ENCODE peak calls at places on chromosome 14, in six cellular contexts. One of them, this sample, is unnamed.

GRCh38 chr14:98786456-98786855 is 485.5 kb downstream of the BCL11B start:
- DNase-seq in K562: no peak
- DNase-seq in GM12878: no peak
- DNase-seq in SK-N-SH: no peak
- DNase-seq in H1: no peak
- DNase-seq in GM12891: no peak
- DNase-seq in this sample: no peak

GRCh38 chr14:97848351-97848980 is 1051.3 kb downstream of the VRK1 start:
- DNase-seq in K562: no peak
- DNase-seq in SK-N-SH: no peak
- DNase-seq in GM12891: no peak
- DNase-seq in GM12878: no peak
- DNase-seq in H1: peak; percentile 51
- DNase-seq in this sample: no peak

GRCh38 chr14:34211732-34212131 is 250.3 kb downstream of the SPTSSA start:
- DNase-seq in H1: no peak
- DNase-seq in K562: no peak
- DNase-seq in SK-N-SH: no peak
- DNase-seq in GM12891: no peak
- DNase-seq in GM12878: peak; percentile 45
- DNase-seq in this sample: no peak

GRCh38 chr14:36207500-36207899 is 31.0 kb upstream of the PTCSC3 start:
- DNase-seq in K562: no peak
- DNase-seq in H1: no peak
- DNase-seq in SK-N-SH: peak; percentile 14
- DNase-seq in GM12878: no peak
- DNase-seq in GM12891: no peak
- DNase-seq in this sample: no peak

GRCh38 chr14:33782923-33783322 is 168.0 kb downstream of the EGLN3 start:
- DNase-seq in H1: no peak
- DNase-seq in SK-N-SH: no peak
- DNase-seq in GM12878: no peak
- DNase-seq in K562: no peak
- DNase-seq in GM12891: no peak
- DNase-seq in this sample: no peak

GRCh38 chr14:76227450-76228050 is 75.8 kb downstream of the GPATCH2L start:
- DNase-seq in K562: no peak
- DNase-seq in GM12891: no peak
- DNase-seq in GM12878: no peak
- DNase-seq in H1: no peak
- DNase-seq in SK-N-SH: no peak
- DNase-seq in this sample: no peak

GRCh38 chr14:67982711-67983608 is 163.4 kb downstream of the RAD51B start:
- DNase-seq in GM12891: no peak
- DNase-seq in K562: no peak
- DNase-seq in H1: no peak
- DNase-seq in GM12878: no peak
- DNase-seq in SK-N-SH: no peak
- DNase-seq in this sample: no peak

GRCh38 chr14:53953828-53954550 is 2.6 kb downstream of the BMP4 start:
- DNase-seq in GM12891: no peak
- DNase-seq in GM12878: no peak
- DNase-seq in SK-N-SH: peak; percentile 46
- DNase-seq in H1: peak; percentile 64
- DNase-seq in K562: no peak
- DNase-seq in this sample: no peak

GRCh38 chr14:68469208-68469713 is 323.6 kb downstream of the ZFP36L1 start:
- DNase-seq in GM12878: no peak
- DNase-seq in H1: no peak
- DNase-seq in K562: no peak
- DNase-seq in GM12891: no peak
- DNase-seq in SK-N-SH: no peak
- DNase-seq in this sample: no peak

GRCh38 chr14:101889366-101889765 is 75.0 kb upstream of the DYNC1H1 start:
- DNase-seq in GM12878: no peak
- DNase-seq in K562: no peak
- DNase-seq in H1: no peak
- DNase-seq in GM12891: no peak
- DNase-seq in SK-N-SH: no peak
- DNase-seq in this sample: no peak

GRCh38 chr14:84025258-84026012 is 1504.5 kb upstream of the FLRT2 start:
- DNase-seq in K562: no peak
- DNase-seq in GM12878: no peak
- DNase-seq in GM12891: no peak
- DNase-seq in SK-N-SH: no peak
- DNase-seq in H1: no peak
- DNase-seq in this sample: no peak

GRCh38 chr14:59352951-59353350 is 112.2 kb downstream of the GPR135 start:
- DNase-seq in H1: no peak
- DNase-seq in SK-N-SH: no peak
- DNase-seq in K562: no peak
- DNase-seq in GM12878: no peak
- DNase-seq in GM12891: no peak
- DNase-seq in this sample: no peak

GRCh38 chr14:28502517-28502916 is 264.1 kb upstream of the FOXG1 start:
- DNase-seq in H1: no peak
- DNase-seq in SK-N-SH: no peak
- DNase-seq in GM12891: no peak
- DNase-seq in K562: no peak
- DNase-seq in GM12878: no peak
- DNase-seq in this sample: no peak

GRCh38 chr14:58131386-58131785 is 20.6 kb downstream of the ARMH4 start:
- DNase-seq in SK-N-SH: no peak
- DNase-seq in H1: no peak
- DNase-seq in GM12891: no peak
- DNase-seq in K562: peak; percentile 24
- DNase-seq in GM12878: no peak
- DNase-seq in this sample: no peak

GRCh38 chr14:81562818-81563217 is 29.2 kb upstream of the SEL1L start:
- DNase-seq in GM12891: no peak
- DNase-seq in GM12878: no peak
- DNase-seq in K562: no peak
- DNase-seq in SK-N-SH: no peak
- DNase-seq in H1: no peak
- DNase-seq in this sample: no peak

GRCh38 chr14:61627612-61628011 is 67.7 kb upstream of the HIF1A start:
- DNase-seq in SK-N-SH: no peak
- DNase-seq in GM12878: no peak
- DNase-seq in H1: no peak
- DNase-seq in K562: no peak
- DNase-seq in GM12891: no peak
- DNase-seq in this sample: no peak

GRCh38 chr14:61621444-61621843 is 73.9 kb upstream of the HIF1A start:
- DNase-seq in H1: no peak
- DNase-seq in SK-N-SH: no peak
- DNase-seq in GM12878: no peak
- DNase-seq in K562: no peak
- DNase-seq in GM12891: no peak
- DNase-seq in this sample: no peak

GRCh38 chr14:61628192-61628591 is 67.1 kb upstream of the HIF1A start:
- DNase-seq in SK-N-SH: no peak
- DNase-seq in GM12891: no peak
- DNase-seq in K562: no peak
- DNase-seq in H1: no peak
- DNase-seq in GM12878: no peak
- DNase-seq in this sample: no peak

GRCh38 chr14:61623927-61624326 is 71.4 kb upstream of the HIF1A start:
- DNase-seq in SK-N-SH: no peak
- DNase-seq in H1: no peak
- DNase-seq in GM12878: no peak
- DNase-seq in K562: no peak
- DNase-seq in GM12891: no peak
- DNase-seq in this sample: no peak

DNA sequence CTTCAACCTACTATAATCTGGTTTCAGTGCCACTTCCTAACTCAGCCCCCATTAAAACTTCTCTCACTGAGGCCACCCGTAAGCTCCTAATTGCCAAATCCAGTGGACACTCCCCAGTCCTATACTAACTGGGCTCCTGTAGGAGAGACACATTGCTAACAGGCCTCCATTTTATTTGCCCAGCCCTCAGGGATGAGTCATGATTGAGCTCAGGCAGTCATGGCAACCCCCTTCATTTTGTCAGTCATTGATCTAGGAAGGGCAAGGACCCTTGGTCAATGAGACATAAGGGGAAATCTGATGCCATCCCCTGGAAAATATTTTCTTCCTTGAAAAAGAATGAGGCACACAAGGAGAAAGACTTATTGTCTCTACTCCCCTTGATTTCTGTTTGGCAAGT is 70.1 kb upstream of the HIF1A start:
- DNase-seq in SK-N-SH: no peak
- DNase-seq in GM12891: no peak
- DNase-seq in K562: no peak
- DNase-seq in GM12878: no peak
- DNase-seq in H1: no peak
- DNase-seq in this sample: no peak
- TF ChIP-seq TAF1 in SK-N-SH: no peak
- TF ChIP-seq TAF1 in GM12891: no peak
- TF ChIP-seq TAF1 in K562: no peak
- TF ChIP-seq TAF1 in GM12878: no peak
- TF ChIP-seq TAF1 in H1: no peak
- TF ChIP-seq TAF1 in this sample: no peak

GRCh38 chr14:22801716-22802115 is 13.5 kb downstream of the SLC7A7 start:
- DNase-seq in GM12891: no peak
- DNase-seq in K562: no peak
- DNase-seq in GM12878: no peak
- DNase-seq in SK-N-SH: no peak
- DNase-seq in H1: no peak
- DNase-seq in this sample: no peak
- TF ChIP-seq TAF1 in GM12891: no peak
- TF ChIP-seq TAF1 in K562: no peak
- TF ChIP-seq TAF1 in GM12878: no peak
- TF ChIP-seq TAF1 in SK-N-SH: no peak
- TF ChIP-seq TAF1 in H1: no peak
- TF ChIP-seq TAF1 in this sample: no peak

GRCh38 chr14:94631050-94631449 is 18.9 kb downstream of the SERPINA3 start:
- DNase-seq in GM12891: no peak
- DNase-seq in H1: no peak
- DNase-seq in GM12878: no peak
- DNase-seq in SK-N-SH: no peak
- DNase-seq in K562: no peak
- DNase-seq in this sample: no peak

GRCh38 chr14:94630396-94630795 is 18.2 kb downstream of the SERPINA3 start:
- DNase-seq in K562: no peak
- DNase-seq in GM12878: no peak
- DNase-seq in GM12891: no peak
- DNase-seq in H1: no peak
- DNase-seq in SK-N-SH: no peak
- DNase-seq in this sample: no peak

GRCh38 chr14:94631536-94632304 is 19.5 kb downstream of the SERPINA3 start:
- DNase-seq in GM12878: no peak
- DNase-seq in K562: no peak
- DNase-seq in SK-N-SH: no peak
- DNase-seq in GM12891: no peak
- DNase-seq in H1: no peak
- DNase-seq in this sample: no peak

GRCh38 chr14:94633116-94633515 is 20.9 kb downstream of the SERPINA3 start:
- DNase-seq in GM12891: no peak
- DNase-seq in H1: no peak
- DNase-seq in K562: no peak
- DNase-seq in SK-N-SH: no peak
- DNase-seq in GM12878: no peak
- DNase-seq in this sample: no peak

GRCh38 chr14:94632305-94632590 is 20.1 kb downstream of the SERPINA3 start:
- DNase-seq in SK-N-SH: no peak
- DNase-seq in K562: no peak
- DNase-seq in H1: no peak
- DNase-seq in GM12878: no peak
- DNase-seq in GM12891: no peak
- DNase-seq in this sample: no peak
- TF ChIP-seq TAF1 in SK-N-SH: no peak
- TF ChIP-seq TAF1 in K562: no peak
- TF ChIP-seq TAF1 in H1: no peak
- TF ChIP-seq TAF1 in GM12878: no peak
- TF ChIP-seq TAF1 in GM12891: no peak
- TF ChIP-seq TAF1 in this sample: no peak

DNA sequence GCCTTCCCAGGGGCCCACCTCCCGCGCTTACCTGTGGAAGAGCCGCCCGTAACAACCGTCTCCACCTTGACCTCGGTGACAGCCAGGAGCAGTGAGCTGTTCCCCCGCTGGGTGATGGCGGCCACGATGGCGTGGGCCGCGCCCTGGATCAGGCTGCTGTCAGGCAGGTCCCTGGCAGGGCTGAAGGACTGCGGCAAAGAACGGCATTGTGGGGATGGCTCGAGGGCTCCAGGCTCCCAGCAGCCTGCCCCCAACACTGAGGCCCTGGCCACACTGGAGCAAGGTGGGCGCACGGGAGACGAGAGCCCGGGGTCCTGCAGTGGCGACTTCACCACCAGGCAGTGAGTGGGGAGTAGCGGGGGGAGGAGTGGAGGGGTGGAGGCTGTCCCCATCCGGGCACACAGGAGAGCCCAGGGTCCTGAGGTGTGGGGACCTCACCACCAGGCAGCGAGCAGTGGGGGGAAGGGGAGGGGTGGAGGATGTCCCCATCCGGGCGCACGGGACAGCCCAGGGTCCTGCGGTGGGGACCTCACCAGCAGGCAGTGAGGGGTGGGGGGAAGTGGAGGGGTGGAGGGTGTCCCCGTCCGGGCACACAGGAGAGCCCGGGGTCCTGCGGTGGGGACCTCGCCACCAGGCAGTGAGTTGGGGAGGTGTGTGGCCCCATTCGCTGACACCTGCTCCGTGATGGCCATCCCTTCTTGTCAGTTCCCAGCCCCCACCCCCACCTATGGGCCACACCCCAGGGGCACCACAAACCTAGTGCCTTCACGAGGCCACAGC is 24.9 kb downstream of the JAG2 start:
- DNase-seq in SK-N-SH: peak; percentile 25
- DNase-seq in K562: no peak
- DNase-seq in GM12878: no peak
- DNase-seq in GM12891: peak; percentile 21
- DNase-seq in H1: no peak
- DNase-seq in this sample: no peak
- TF ChIP-seq TAF1 in SK-N-SH: no peak
- TF ChIP-seq TAF1 in K562: no peak
- TF ChIP-seq TAF1 in GM12878: no peak
- TF ChIP-seq TAF1 in GM12891: no peak
- TF ChIP-seq TAF1 in H1: no peak
- TF ChIP-seq TAF1 in this sample: no peak

GRCh38 chr14:21072781-21073339 is 2.8 kb downstream of the ARHGEF40 start:
- DNase-seq in H1: no peak
- DNase-seq in GM12878: no peak
- DNase-seq in GM12891: no peak
- DNase-seq in K562: no peak
- DNase-seq in SK-N-SH: no peak
- DNase-seq in this sample: no peak
- TF ChIP-seq TAF1 in H1: no peak
- TF ChIP-seq TAF1 in GM12878: no peak
- TF ChIP-seq TAF1 in GM12891: no peak
- TF ChIP-seq TAF1 in K562: no peak
- TF ChIP-seq TAF1 in SK-N-SH: no peak
- TF ChIP-seq TAF1 in this sample: no peak